ENCODE peak calls at places on chromosome 4, in four cellular contexts. One of them, this sample, is unnamed.

GRCh38 chr4:8340721-8341680 is 71.4 kb downstream of the HTRA3 start:
- DNase-seq in A673: no peak
- DNase-seq in right cardiac atrium: peak
- DNase-seq in psoas muscle: peak
- DNase-seq in this sample: peak

GRCh38 chr4:185079271-185079905 is 61.1 kb downstream of the HELT start:
- DNase-seq in psoas muscle: no peak
- DNase-seq in right cardiac atrium: no peak
- DNase-seq in A673: no peak
- DNase-seq in this sample: no peak

GRCh38 chr4:108351806-108352205 is 183.1 kb upstream of the LEF1 start:
- DNase-seq in A673: no peak
- DNase-seq in psoas muscle: no peak
- DNase-seq in right cardiac atrium: no peak
- DNase-seq in this sample: no peak

GRCh38 chr4:57064811-57065711 is 45.1 kb downstream of the IGFBP7 start:
- DNase-seq in A673: no peak
- DNase-seq in right cardiac atrium: peak
- DNase-seq in psoas muscle: peak
- DNase-seq in this sample: peak

GRCh38 chr4:115841873-115842272 is 728.5 kb upstream of the NDST4 start:
- DNase-seq in psoas muscle: no peak
- DNase-seq in right cardiac atrium: no peak
- DNase-seq in A673: no peak
- DNase-seq in this sample: no peak

GRCh38 chr4:1592179-1593037 is 91.7 kb downstream of the FAM53A start:
- DNase-seq in A673: no peak
- DNase-seq in psoas muscle: no peak
- DNase-seq in right cardiac atrium: peak
- DNase-seq in this sample: no peak

GRCh38 chr4:30953799-30954198 is 233.6 kb downstream of the PCDH7 start:
- DNase-seq in right cardiac atrium: no peak
- DNase-seq in psoas muscle: no peak
- DNase-seq in A673: peak
- DNase-seq in this sample: no peak

GRCh38 chr4:173504181-173504503 is 25.9 kb downstream of the HAND2 start:
- DNase-seq in A673: no peak
- DNase-seq in psoas muscle: no peak
- DNase-seq in right cardiac atrium: no peak
- DNase-seq in this sample: no peak

GRCh38 chr4:101153653-101154052 is 193.7 kb downstream of the PPP3CA start:
- DNase-seq in right cardiac atrium: no peak
- DNase-seq in A673: no peak
- DNase-seq in psoas muscle: no peak
- DNase-seq in this sample: no peak

GRCh38 chr4:165331316-165331715 is 3.8 kb downstream of the MSMO1 start:
- DNase-seq in A673: peak
- DNase-seq in psoas muscle: no peak
- DNase-seq in right cardiac atrium: no peak
- DNase-seq in this sample: no peak

GRCh38 chr4:156790866-156791265 is 180.7 kb downstream of the PDGFC start:
- DNase-seq in A673: peak
- DNase-seq in right cardiac atrium: no peak
- DNase-seq in psoas muscle: no peak
- DNase-seq in this sample: no peak

GRCh38 chr4:122873146-122873545 is 46.5 kb downstream of the FGF2 start:
- DNase-seq in right cardiac atrium: no peak
- DNase-seq in A673: no peak
- DNase-seq in psoas muscle: no peak
- DNase-seq in this sample: no peak

GRCh38 chr4:14864365-14864762 is 137.9 kb upstream of the CPEB2 start:
- DNase-seq in psoas muscle: no peak
- DNase-seq in right cardiac atrium: no peak
- DNase-seq in A673: no peak
- DNase-seq in this sample: no peak

GRCh38 chr4:1293981-1294380 is 4.3 kb downstream of the MAEA start:
- DNase-seq in right cardiac atrium: peak
- DNase-seq in A673: no peak
- DNase-seq in psoas muscle: no peak
- DNase-seq in this sample: no peak

GRCh38 chr4:105714071-105714521 is 5.5 kb downstream of the GSTCD start:
- DNase-seq in A673: peak
- DNase-seq in psoas muscle: no peak
- DNase-seq in right cardiac atrium: no peak
- DNase-seq in this sample: no peak

GRCh38 chr4:108166441-108167315 is 2.1 kb downstream of the LEF1 start:
- DNase-seq in right cardiac atrium: no peak
- DNase-seq in psoas muscle: no peak
- DNase-seq in A673: no peak
- DNase-seq in this sample: no peak

GRCh38 chr4:75605928-75606327 is 24.4 kb downstream of the CDKL2 start:
- DNase-seq in psoas muscle: no peak
- DNase-seq in right cardiac atrium: no peak
- DNase-seq in A673: no peak
- DNase-seq in this sample: no peak

GRCh38 chr4:118086334-118086733 is 52.0 kb downstream of the NDST3 start:
- DNase-seq in A673: peak
- DNase-seq in psoas muscle: no peak
- DNase-seq in right cardiac atrium: no peak
- DNase-seq in this sample: no peak

GRCh38 chr4:85094735-85095134 is 128.2 kb upstream of the WDFY3 start:
- DNase-seq in A673: no peak
- DNase-seq in psoas muscle: no peak
- DNase-seq in right cardiac atrium: no peak
- DNase-seq in this sample: no peak

GRCh38 chr4:69323284-69323683 is 43.0 kb downstream of the UGT2B28 start:
- DNase-seq in right cardiac atrium: no peak
- DNase-seq in psoas muscle: no peak
- DNase-seq in A673: no peak
- DNase-seq in this sample: no peak

GRCh38 chr4:113006632-113007031 is 42.8 kb upstream of the ANK2 start:
- DNase-seq in right cardiac atrium: no peak
- DNase-seq in psoas muscle: no peak
- DNase-seq in A673: no peak
- DNase-seq in this sample: no peak

GRCh38 chr4:74632634-74633033 is 161.7 kb downstream of the BTC start:
- DNase-seq in psoas muscle: no peak
- DNase-seq in right cardiac atrium: peak
- DNase-seq in A673: peak
- DNase-seq in this sample: peak

GRCh38 chr4:105471566-105472176 is 2.2 kb downstream of the PPA2 start:
- DNase-seq in psoas muscle: peak
- DNase-seq in A673: peak
- DNase-seq in right cardiac atrium: peak
- DNase-seq in this sample: peak

GRCh38 chr4:16544251-16544721 is 318.0 kb upstream of the TAPT1 start:
- DNase-seq in psoas muscle: no peak
- DNase-seq in A673: no peak
- DNase-seq in right cardiac atrium: peak
- DNase-seq in this sample: no peak

GRCh38 chr4:113781439-113782040 is 20.0 kb upstream of the CAMK2D start:
- DNase-seq in A673: peak
- DNase-seq in right cardiac atrium: no peak
- DNase-seq in psoas muscle: no peak
- DNase-seq in this sample: no peak

DNA sequence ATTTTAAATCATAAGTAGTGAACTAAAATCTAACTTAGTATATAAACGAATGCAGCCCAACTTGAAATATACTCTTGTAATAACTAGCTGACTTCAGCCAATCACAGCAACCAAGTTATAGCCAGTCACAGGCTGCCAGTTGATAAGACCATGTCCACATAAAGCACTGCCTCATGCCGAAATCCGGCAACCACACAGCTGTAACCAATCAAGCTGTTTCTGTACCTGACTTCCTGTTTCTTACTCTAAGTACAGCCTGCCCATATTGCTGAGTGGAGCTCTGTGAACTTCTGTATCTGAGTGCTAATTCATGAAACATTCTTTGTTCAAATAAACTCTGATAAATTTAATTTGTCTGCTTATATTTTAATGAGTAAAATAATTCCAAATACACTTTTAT is 805.3 kb upstream of the EPHA5 start:
- DNase-seq in psoas muscle: no peak
- DNase-seq in A673: peak
- DNase-seq in right cardiac atrium: no peak
- DNase-seq in this sample: no peak
- H3K4me3 ChIP-seq in psoas muscle: no peak
- H3K4me3 ChIP-seq in A673: no peak
- H3K4me3 ChIP-seq in right cardiac atrium: no peak
- H3K4me3 ChIP-seq in this sample: no peak

DNA sequence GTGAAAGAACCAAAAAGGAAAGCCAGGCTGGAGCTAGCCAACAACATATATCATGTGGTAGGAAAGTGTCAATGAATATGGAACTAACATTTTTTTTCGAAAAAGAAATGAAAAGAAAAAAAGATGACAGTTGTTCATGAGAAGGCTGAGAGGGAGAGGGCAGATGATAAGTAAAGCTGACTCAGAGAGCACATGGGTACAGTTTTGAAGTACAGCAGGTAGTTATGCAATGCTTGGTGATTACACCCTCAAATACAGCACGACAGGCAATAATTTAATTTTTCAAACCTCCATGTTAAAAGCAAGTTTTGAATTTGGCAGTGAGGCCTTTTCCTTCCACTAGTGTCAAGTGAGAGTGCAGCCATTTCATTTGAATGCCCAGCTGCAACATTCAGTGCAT is 21.3 kb upstream of the SLC7A11 start:
- DNase-seq in psoas muscle: no peak
- DNase-seq in right cardiac atrium: no peak
- DNase-seq in A673: no peak
- DNase-seq in this sample: no peak
- H3K27ac ChIP-seq in psoas muscle: no peak
- H3K27ac ChIP-seq in right cardiac atrium: no peak
- H3K27ac ChIP-seq in A673: no peak
- H3K27ac ChIP-seq in this sample: no peak

GRCh38 chr4:19987746-19988145 is 264.0 kb upstream of the SLIT2 start:
- DNase-seq in psoas muscle: no peak
- DNase-seq in right cardiac atrium: no peak
- DNase-seq in A673: no peak
- DNase-seq in this sample: no peak
- H3K4me3 ChIP-seq in psoas muscle: no peak
- H3K4me3 ChIP-seq in right cardiac atrium: no peak
- H3K4me3 ChIP-seq in A673: no peak
- H3K4me3 ChIP-seq in this sample: no peak

DNA sequence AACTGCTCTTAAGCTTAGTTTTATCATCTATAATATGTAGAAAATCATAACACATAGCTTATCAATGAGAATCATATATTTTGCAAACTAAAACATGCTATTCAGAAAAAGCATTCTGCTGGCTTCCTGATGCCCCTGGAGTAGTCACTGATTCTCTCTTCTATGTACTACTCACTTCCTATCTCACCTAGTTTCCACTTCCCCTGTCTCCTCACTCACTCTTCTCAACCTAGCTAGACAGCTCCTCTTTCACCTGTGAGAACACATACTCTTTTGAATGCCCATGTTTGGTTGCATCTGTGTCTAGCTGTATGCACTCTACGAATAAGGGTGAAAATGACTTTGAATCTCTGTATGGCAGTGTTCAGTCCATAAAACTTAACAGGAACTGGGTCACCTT is 9.3 kb downstream of the TMEM144 start:
- DNase-seq in psoas muscle: no peak
- DNase-seq in right cardiac atrium: no peak
- DNase-seq in A673: no peak
- DNase-seq in this sample: no peak
- H3K27ac ChIP-seq in psoas muscle: no peak
- H3K27ac ChIP-seq in right cardiac atrium: no peak
- H3K27ac ChIP-seq in A673: no peak
- H3K27ac ChIP-seq in this sample: no peak